ENCODE peak calls at places on chromosomes 5 and 9, in six cellular contexts. H is cerebellum; K is H1; F is fibroblast of pulmonary artery; C is CD4-positive, alpha-beta memory T cell; V is EL. Q is an unnamed sample.

GRCh38 chr5:72241346-72242003 is 78.6 kb downstream of the MRPS27 start:
- DNase-seq in H (peak), K (no peak), F (no peak), C (no peak), V (no peak), Q (no peak)

GRCh38 chr5:74386571-74387334 is 253.8 kb downstream of the ENC1 start:
- DNase-seq in H (no peak), K (no peak), F (peak), C (no peak), V (peak), Q (no peak)

GRCh38 chr9:126514037-126514821 is 99.5 kb upstream of the LMX1B start:
- DNase-seq in H (peak), K (peak), F (peak), C (peak), V (peak), Q (peak)

GRCh38 chr9:105858877-105859276 is 164.5 kb downstream of the TMEM38B start:
- DNase-seq in H (no peak), K (no peak), F (no peak), C (no peak), V (no peak), Q (no peak)

GRCh38 chr9:37840560-37841194 is 40.1 kb downstream of the DCAF10 start:
- DNase-seq in H (no peak), K (no peak), F (peak), C (no peak), V (peak), Q (no peak)

GRCh38 chr5:91280942-91281269 is 102.2 kb downstream of the ARRDC3 start:
- DNase-seq in H (peak), K (no peak), F (no peak), C (no peak), V (no peak), Q (no peak)

GRCh38 chr5:148416921-148417320 is 33.2 kb downstream of the FBXO38 start:
- DNase-seq in H (no peak), K (no peak), F (peak), C (no peak), V (peak), Q (no peak)

GRCh38 chr9:13447551-13448422 is 168.3 kb upstream of the MPDZ start:
- DNase-seq in H (no peak), K (no peak), F (peak), C (no peak), V (no peak), Q (no peak)

GRCh38 chr5:129249891-129250290 is 155.3 kb downstream of the ISOC1 start:
- DNase-seq in H (no peak), K (no peak), F (no peak), C (no peak), V (no peak), Q (no peak)

GRCh38 chr5:10678236-10678635 is 82.8 kb downstream of the DAP start:
- DNase-seq in H (no peak), K (no peak), F (no peak), C (no peak), V (peak), Q (no peak)

GRCh38 chr5:83551826-83552225 is 80.3 kb downstream of the VCAN start:
- DNase-seq in H (no peak), K (no peak), F (peak), C (no peak), V (no peak), Q (no peak)

GRCh38 chr5:113230711-113231652 is 203.8 kb downstream of the TSSK1B start:
- DNase-seq in H (no peak), K (peak), F (no peak), C (no peak), V (peak), Q (no peak)

GRCh38 chr5:139141841-139142240 is 56.3 kb downstream of the SIL1 start:
- DNase-seq in H (no peak), K (no peak), F (peak), C (no peak), V (peak), Q (no peak)

GRCh38 chr5:11797132-11797531 is 107.1 kb downstream of the CTNND2 start:
- DNase-seq in H (peak), K (no peak), F (no peak), C (no peak), V (no peak), Q (no peak)

GRCh38 chr9:27945386-27945785 is 372.1 kb upstream of the C9orf72 start:
- DNase-seq in H (no peak), K (no peak), F (no peak), C (no peak), V (no peak), Q (no peak)

GRCh38 chr5:106739127-106739526 is 931.6 kb downstream of the EFNA5 start:
- DNase-seq in H (no peak), K (no peak), F (no peak), C (no peak), V (no peak), Q (no peak)

GRCh38 chr5:143350790-143351603 is 52.5 kb downstream of the NR3C1 start:
- DNase-seq in H (no peak), K (no peak), F (peak), C (no peak), V (peak), Q (no peak)

GRCh38 chr5:149268928-149269557 is 2.6 kb upstream of the AFAP1L1 start:
- DNase-seq in H (peak), K (no peak), F (peak), C (peak), V (peak), Q (no peak)

GRCh38 chr9:75152416-75152815 is 64.1 kb downstream of the OSTF1 start:
- DNase-seq in H (no peak), K (no peak), F (no peak), C (peak), V (no peak), Q (no peak)

GRCh38 chr5:81181576-81182316 is 51.4 kb upstream of the CKMT2 start:
- DNase-seq in H (no peak), K (no peak), F (no peak), C (no peak), V (no peak), Q (no peak)

GRCh38 chr9:114518120-114518519 is 12.8 kb upstream of the WHRN start:
- DNase-seq in H (no peak), K (no peak), F (no peak), C (no peak), V (no peak), Q (no peak)

GRCh38 chr5:17996002-17996401 is 361.7 kb downstream of the TAF11L14 start:
- DNase-seq in H (no peak), K (no peak), F (no peak), C (no peak), V (no peak), Q (no peak)

GRCh38 chr5:68382640-68383039 is 167.1 kb downstream of the PIK3R1 start:
- DNase-seq in H (no peak), K (no peak), F (peak), C (no peak), V (no peak), Q (no peak)

GRCh38 chr9:137833721-137834613 is 43.6 kb upstream of the CACNA1B start:
- DNase-seq in H (no peak), K (no peak), F (no peak), C (no peak), V (no peak), Q (no peak)

GRCh38 chr5:103755974-103756373 is 193.4 kb upstream of the NUDT12 start:
- DNase-seq in H (no peak), K (no peak), F (no peak), C (no peak), V (no peak), Q (no peak)